ENCODE peak calls at places on chromosomes 3 and 15, in seven cellular contexts. One of them, this sample, is unnamed.

GRCh38 chr3:32733631-32734229 is 48.7 kb downstream of the CNOT10 start:
- DNase-seq in K562: peak
- DNase-seq in SK-N-SH: peak
- DNase-seq in H1: no peak
- DNase-seq in HepG2: peak
- DNase-seq in GM12878: peak
- DNase-seq in GM12892: no peak
- DNase-seq in this sample: no peak

GRCh38 chr15:43905755-43906154 is 79.0 kb downstream of the WDR76 start:
- DNase-seq in K562: no peak
- DNase-seq in GM12878: no peak
- DNase-seq in H1: no peak
- DNase-seq in HepG2: no peak
- DNase-seq in GM12892: no peak
- DNase-seq in SK-N-SH: no peak
- DNase-seq in this sample: no peak

GRCh38 chr3:135706758-135707375 is 258.7 kb upstream of the PPP2R3A start:
- DNase-seq in K562: no peak
- DNase-seq in GM12892: no peak
- DNase-seq in H1: no peak
- DNase-seq in SK-N-SH: peak
- DNase-seq in GM12878: no peak
- DNase-seq in HepG2: no peak
- DNase-seq in this sample: no peak

GRCh38 chr3:77772459-77772858 is 732.6 kb downstream of the ROBO2 start:
- DNase-seq in K562: no peak
- DNase-seq in SK-N-SH: no peak
- DNase-seq in GM12878: no peak
- DNase-seq in GM12892: no peak
- DNase-seq in HepG2: no peak
- DNase-seq in H1: no peak
- DNase-seq in this sample: no peak

GRCh38 chr15:89874926-89875564 is 18.7 kb downstream of the AP3S2 start:
- DNase-seq in SK-N-SH: peak
- DNase-seq in K562: peak
- DNase-seq in HepG2: peak
- DNase-seq in GM12878: no peak
- DNase-seq in H1: peak
- DNase-seq in GM12892: peak
- DNase-seq in this sample: peak

GRCh38 chr15:77183066-77183465 is 112.2 kb upstream of the TSPAN3 start:
- DNase-seq in K562: no peak
- DNase-seq in GM12892: no peak
- DNase-seq in SK-N-SH: no peak
- DNase-seq in H1: no peak
- DNase-seq in GM12878: no peak
- DNase-seq in HepG2: no peak
- DNase-seq in this sample: no peak

GRCh38 chr3:32781211-32781968 is 36.4 kb upstream of the TRIM71 start:
- DNase-seq in GM12878: peak
- DNase-seq in K562: peak
- DNase-seq in HepG2: peak
- DNase-seq in H1: peak
- DNase-seq in SK-N-SH: peak
- DNase-seq in GM12892: peak
- DNase-seq in this sample: peak

GRCh38 chr3:24288538-24289236 is 206.0 kb downstream of the THRB start:
- DNase-seq in H1: no peak
- DNase-seq in GM12878: no peak
- DNase-seq in SK-N-SH: no peak
- DNase-seq in HepG2: no peak
- DNase-seq in GM12892: no peak
- DNase-seq in K562: no peak
- DNase-seq in this sample: no peak

GRCh38 chr3:188695251-188695650 is 476.5 kb upstream of the TPRG1 start:
- DNase-seq in GM12878: no peak
- DNase-seq in H1: no peak
- DNase-seq in GM12892: no peak
- DNase-seq in K562: no peak
- DNase-seq in HepG2: no peak
- DNase-seq in SK-N-SH: no peak
- DNase-seq in this sample: no peak

GRCh38 chr3:85783331-85783730 is 824.5 kb downstream of the CADM2 start:
- DNase-seq in GM12878: no peak
- DNase-seq in HepG2: no peak
- DNase-seq in H1: no peak
- DNase-seq in SK-N-SH: no peak
- DNase-seq in K562: no peak
- DNase-seq in GM12892: no peak
- DNase-seq in this sample: no peak

GRCh38 chr15:37744521-37744920 is 189.9 kb upstream of the TMCO5A start:
- DNase-seq in SK-N-SH: no peak
- DNase-seq in H1: no peak
- DNase-seq in K562: no peak
- DNase-seq in GM12892: no peak
- DNase-seq in GM12878: no peak
- DNase-seq in HepG2: no peak
- DNase-seq in this sample: no peak

GRCh38 chr15:37740623-37741141 is 193.8 kb upstream of the TMCO5A start:
- DNase-seq in SK-N-SH: no peak
- DNase-seq in GM12878: no peak
- DNase-seq in H1: no peak
- DNase-seq in GM12892: no peak
- DNase-seq in K562: no peak
- DNase-seq in HepG2: no peak
- DNase-seq in this sample: no peak

GRCh38 chr15:37743826-37744225 is 190.6 kb upstream of the TMCO5A start:
- DNase-seq in GM12892: no peak
- DNase-seq in GM12878: no peak
- DNase-seq in K562: no peak
- DNase-seq in HepG2: no peak
- DNase-seq in H1: no peak
- DNase-seq in SK-N-SH: no peak
- DNase-seq in this sample: no peak
- TF ChIP-seq TAF1 in GM12892: no peak
- TF ChIP-seq TAF1 in GM12878: no peak
- TF ChIP-seq TAF1 in K562: no peak
- TF ChIP-seq TAF1 in HepG2: no peak
- TF ChIP-seq TAF1 in H1: no peak
- TF ChIP-seq TAF1 in SK-N-SH: no peak
- TF ChIP-seq TAF1 in this sample: no peak

GRCh38 chr3:128549283-128550112 is 56.5 kb upstream of the GATA2 start:
- DNase-seq in H1: no peak
- DNase-seq in GM12892: no peak
- DNase-seq in SK-N-SH: peak
- DNase-seq in K562: peak
- DNase-seq in HepG2: peak
- DNase-seq in GM12878: no peak
- DNase-seq in this sample: no peak
- TF ChIP-seq POLR2AphosphoS5 in H1: no peak
- TF ChIP-seq POLR2AphosphoS5 in GM12892: no peak
- TF ChIP-seq POLR2AphosphoS5 in SK-N-SH: peak
- TF ChIP-seq POLR2AphosphoS5 in K562: no peak
- TF ChIP-seq POLR2AphosphoS5 in HepG2: no peak
- TF ChIP-seq POLR2AphosphoS5 in GM12878: no peak
- TF ChIP-seq POLR2AphosphoS5 in this sample: no peak

DNA sequence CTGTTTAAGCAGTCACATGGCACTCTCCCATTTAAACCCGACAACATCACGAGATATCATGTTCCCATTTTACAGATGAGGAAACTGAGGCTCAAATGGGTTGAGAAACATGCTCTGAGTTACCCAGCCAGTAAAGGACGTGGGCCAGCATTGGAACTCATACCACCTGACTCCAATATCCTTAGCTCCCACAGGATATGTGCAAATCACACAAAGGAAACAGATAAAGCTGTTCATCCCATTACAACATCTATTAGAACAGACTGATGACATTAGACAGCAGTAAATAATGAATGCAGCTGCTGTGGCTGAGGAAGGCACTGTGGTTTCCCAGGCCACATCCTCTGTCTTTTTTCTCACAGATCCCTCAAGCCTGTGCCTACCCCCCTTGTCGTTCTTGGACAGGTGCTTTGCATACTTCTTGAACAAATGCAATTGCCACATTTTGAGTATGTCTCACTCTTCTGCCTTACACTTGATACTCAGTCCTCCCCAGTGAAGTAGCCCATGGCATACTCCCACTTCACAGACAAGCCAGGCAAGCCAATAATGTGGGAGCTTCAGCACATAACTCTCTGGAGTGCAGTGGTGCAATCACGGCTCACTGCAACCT is 17.7 kb downstream of the FRMD4B start:
- DNase-seq in K562: no peak
- DNase-seq in SK-N-SH: no peak
- DNase-seq in GM12878: peak
- DNase-seq in H1: no peak
- DNase-seq in HepG2: no peak
- DNase-seq in GM12892: peak
- DNase-seq in this sample: peak
- TF ChIP-seq TAF1 in K562: no peak
- TF ChIP-seq TAF1 in SK-N-SH: no peak
- TF ChIP-seq TAF1 in GM12878: no peak
- TF ChIP-seq TAF1 in H1: no peak
- TF ChIP-seq TAF1 in HepG2: no peak
- TF ChIP-seq TAF1 in GM12892: no peak
- TF ChIP-seq TAF1 in this sample: no peak

GRCh38 chr3:120449701-120450216 is 1.0 kb downstream of the FSTL1 start:
- DNase-seq in GM12878: no peak
- DNase-seq in K562: no peak
- DNase-seq in H1: no peak
- DNase-seq in GM12892: no peak
- DNase-seq in SK-N-SH: peak
- DNase-seq in HepG2: no peak
- DNase-seq in this sample: no peak

GRCh38 chr3:120450261-120450913 is 405 bp downstream of the FSTL1 start:
- DNase-seq in K562: no peak
- DNase-seq in SK-N-SH: no peak
- DNase-seq in H1: peak
- DNase-seq in GM12892: peak
- DNase-seq in HepG2: no peak
- DNase-seq in GM12878: no peak
- DNase-seq in this sample: peak

GRCh38 chr3:120452816-120453215 is 2.0 kb upstream of the FSTL1 start:
- DNase-seq in GM12892: no peak
- DNase-seq in GM12878: no peak
- DNase-seq in K562: no peak
- DNase-seq in HepG2: no peak
- DNase-seq in SK-N-SH: no peak
- DNase-seq in H1: no peak
- DNase-seq in this sample: no peak

GRCh38 chr3:120451670-120452220 is 953 bp upstream of the FSTL1 start:
- DNase-seq in H1: no peak
- DNase-seq in GM12878: no peak
- DNase-seq in SK-N-SH: peak
- DNase-seq in GM12892: no peak
- DNase-seq in HepG2: no peak
- DNase-seq in K562: no peak
- DNase-seq in this sample: no peak

GRCh38 chr3:120450914-120451669 is at the start of gene FSTL1:
- DNase-seq in SK-N-SH: peak
- DNase-seq in H1: peak
- DNase-seq in HepG2: no peak
- DNase-seq in K562: no peak
- DNase-seq in GM12892: peak
- DNase-seq in GM12878: no peak
- DNase-seq in this sample: no peak
- TF ChIP-seq POLR2AphosphoS5 in SK-N-SH: peak
- TF ChIP-seq POLR2AphosphoS5 in H1: peak
- TF ChIP-seq POLR2AphosphoS5 in HepG2: no peak
- TF ChIP-seq POLR2AphosphoS5 in K562: no peak
- TF ChIP-seq POLR2AphosphoS5 in GM12892: no peak
- TF ChIP-seq POLR2AphosphoS5 in GM12878: no peak
- TF ChIP-seq POLR2AphosphoS5 in this sample: no peak

GRCh38 chr3:30776186-30776815 is 118.2 kb downstream of the GADL1 start:
- DNase-seq in GM12878: no peak
- DNase-seq in K562: no peak
- DNase-seq in GM12892: no peak
- DNase-seq in H1: no peak
- DNase-seq in SK-N-SH: no peak
- DNase-seq in HepG2: no peak
- DNase-seq in this sample: no peak

GRCh38 chr3:30777426-30777825 is 117.0 kb downstream of the GADL1 start:
- DNase-seq in SK-N-SH: no peak
- DNase-seq in GM12878: no peak
- DNase-seq in HepG2: no peak
- DNase-seq in K562: no peak
- DNase-seq in GM12892: no peak
- DNase-seq in H1: no peak
- DNase-seq in this sample: no peak

GRCh38 chr3:30778923-30779322 is 115.5 kb downstream of the GADL1 start:
- DNase-seq in H1: no peak
- DNase-seq in HepG2: no peak
- DNase-seq in K562: no peak
- DNase-seq in GM12878: no peak
- DNase-seq in SK-N-SH: no peak
- DNase-seq in GM12892: no peak
- DNase-seq in this sample: no peak

GRCh38 chr3:30775070-30775469 is 119.4 kb downstream of the GADL1 start:
- DNase-seq in GM12878: no peak
- DNase-seq in GM12892: no peak
- DNase-seq in SK-N-SH: no peak
- DNase-seq in HepG2: no peak
- DNase-seq in H1: no peak
- DNase-seq in K562: no peak
- DNase-seq in this sample: no peak

DNA sequence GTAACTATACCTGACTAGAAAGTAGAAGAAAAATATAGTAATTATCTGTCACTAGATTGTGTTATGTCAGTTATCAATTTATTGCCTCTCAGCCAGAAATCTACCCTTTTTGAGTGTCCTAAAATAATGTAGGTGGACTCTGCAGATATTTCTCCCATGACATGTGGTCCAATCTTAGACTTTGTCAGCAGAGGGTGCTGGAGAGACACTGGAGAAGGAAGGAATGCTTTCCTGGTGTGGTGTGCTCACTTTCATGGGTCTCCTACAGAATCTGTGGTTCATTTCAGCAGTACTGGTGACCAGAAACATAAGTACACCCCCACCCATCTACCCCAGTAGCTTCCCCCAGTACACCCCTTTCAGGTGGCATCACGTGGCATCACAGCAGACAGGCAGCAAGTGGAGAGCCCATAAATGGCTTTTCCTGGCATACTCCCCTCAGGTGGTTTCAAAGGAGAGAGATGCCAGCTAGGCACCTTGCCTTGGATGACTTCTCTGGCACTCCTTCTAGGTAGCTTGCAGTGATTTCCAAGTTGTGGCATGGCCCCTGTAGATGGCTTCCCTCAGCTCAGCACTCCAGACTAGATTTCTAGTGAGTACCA is 114.7 kb downstream of the GADL1 start:
- DNase-seq in HepG2: peak
- DNase-seq in H1: peak
- DNase-seq in K562: peak
- DNase-seq in GM12892: no peak
- DNase-seq in SK-N-SH: peak
- DNase-seq in GM12878: no peak
- DNase-seq in this sample: no peak
- TF ChIP-seq TAF1 in HepG2: no peak
- TF ChIP-seq TAF1 in H1: no peak
- TF ChIP-seq TAF1 in K562: no peak
- TF ChIP-seq TAF1 in GM12892: no peak
- TF ChIP-seq TAF1 in SK-N-SH: no peak
- TF ChIP-seq TAF1 in GM12878: no peak
- TF ChIP-seq TAF1 in this sample: no peak